ENCODE peak calls at places on chromosomes 16 and 17, in four cellular contexts. X is fibroblast of mammary gland, S is K562, W is mesendoderm. Y is an unnamed sample.

GRCh38 chr17:68711858-68712257 is 110.7 kb upstream of the FAM20A start:
- DNase-seq in X (peak; percentile 96), S (no peak), W (no peak), Y (no peak)

GRCh38 chr17:79655672-79656290 is 44.9 kb upstream of the RBFOX3 start:
- DNase-seq in X (no peak), S (no peak), W (no peak), Y (no peak)

GRCh38 chr17:20304961-20305360 is 162.4 kb downstream of the LGALS9B start:
- DNase-seq in X (no peak), S (no peak), W (no peak), Y (no peak)

GRCh38 chr17:28626818-28627217 is 12.8 kb upstream of the RSKR start:
- DNase-seq in X (no peak), S (no peak), W (no peak), Y (no peak)

GRCh38 chr16:50610331-50611262 is 62.4 kb downstream of the NKD1 start:
- DNase-seq in X (no peak), S (peak; percentile 24), W (peak; percentile 57), Y (no peak)

GRCh38 chr17:34758747-34759146 is 179.4 kb downstream of the TMEM132E start:
- DNase-seq in X (no peak), S (no peak), W (no peak), Y (no peak)

GRCh38 chr17:57132663-57133062 is 47.6 kb downstream of the AKAP1 start:
- DNase-seq in X (no peak), S (no peak), W (no peak), Y (no peak)

GRCh38 chr16:51880776-51881175 is 666.2 kb downstream of the TOX3 start:
- DNase-seq in X (peak; percentile 83), S (no peak), W (no peak), Y (peak; percentile 81)

GRCh38 chr16:15427648-15428239 is 6.6 kb upstream of the BMERB1 start:
- DNase-seq in X (peak; percentile 85), S (peak; percentile 31), W (peak; percentile 37), Y (peak; percentile 45)

GRCh38 chr17:12993631-12994030 is 24.2 kb downstream of the ELAC2 start:
- DNase-seq in X (no peak), S (no peak), W (no peak), Y (no peak)

GRCh38 chr17:45235071-45236001 is 13.7 kb downstream of the FMNL1 start:
- DNase-seq in X (peak; percentile 82), S (peak; percentile 71), W (peak; percentile 84), Y (peak; percentile 83)

GRCh38 chr17:62916684-62917571 is 49.1 kb upstream of the TANC2 start:
- DNase-seq in X (peak; percentile 69), S (peak; percentile 23), W (no peak), Y (no peak)

GRCh38 chr17:47423406-47424295 is 99.9 kb downstream of the EFCAB13 start:
- DNase-seq in X (no peak), S (no peak), W (peak; percentile 26), Y (peak; percentile 37)

GRCh38 chr17:66397486-66397885 is 95.1 kb downstream of the PRKCA start:
- DNase-seq in X (peak; percentile 88), S (no peak), W (no peak), Y (no peak)

GRCh38 chr17:18381953-18382245 is 4.3 kb downstream of the EVPLL start:
- DNase-seq in X (no peak), S (no peak), W (no peak), Y (no peak)

GRCh38 chr17:77098884-77099545 is 41.8 kb upstream of the SEC14L1 start:
- DNase-seq in X (peak; percentile 81), S (no peak), W (no peak), Y (peak; percentile 72)

GRCh38 chr17:82212331-82213250 is at the start of gene CCDC57:
- DNase-seq in X (peak; percentile 68), S (peak; percentile 93), W (peak; percentile 76), Y (peak; percentile 74)

GRCh38 chr17:82272495-82273326 is 789 bp downstream of the CSNK1D start:
- DNase-seq in X (no peak), S (peak; percentile 93), W (peak; percentile 39), Y (no peak)

GRCh38 chr16:51382940-51383339 is 231.9 kb upstream of the SALL1 start:
- DNase-seq in X (no peak), S (no peak), W (no peak), Y (no peak)

GRCh38 chr17:80780381-80781187 is 211.1 kb upstream of the CHMP6 start:
- DNase-seq in X (peak; percentile 77), S (no peak), W (no peak), Y (no peak)

GRCh38 chr17:17713839-17714238 is 32.6 kb downstream of the RAI1 start:
- DNase-seq in X (peak; percentile 74), S (no peak), W (no peak), Y (no peak)

GRCh38 chr17:77327181-77327565 is 186.4 kb downstream of the SEC14L1 start:
- DNase-seq in X (no peak), S (no peak), W (no peak), Y (no peak)

GRCh38 chr17:3915642-3916012 is 638 bp downstream of the P2RX1 start:
- DNase-seq in X (no peak), S (no peak), W (no peak), Y (no peak)

GRCh38 chr17:3912827-3913226 is 3.4 kb downstream of the P2RX1 start:
- DNase-seq in X (no peak), S (no peak), W (no peak), Y (no peak)

GRCh38 chr17:3916013-3916696 is at the start of gene P2RX1:
- DNase-seq in X (no peak), S (peak; percentile 63), W (no peak), Y (no peak)

GRCh38 chr17:3913531-3914318 is 2.5 kb downstream of the P2RX1 start:
- DNase-seq in X (peak; percentile 70), S (peak; percentile 69), W (peak; percentile 78), Y (peak; percentile 60)

DNA sequence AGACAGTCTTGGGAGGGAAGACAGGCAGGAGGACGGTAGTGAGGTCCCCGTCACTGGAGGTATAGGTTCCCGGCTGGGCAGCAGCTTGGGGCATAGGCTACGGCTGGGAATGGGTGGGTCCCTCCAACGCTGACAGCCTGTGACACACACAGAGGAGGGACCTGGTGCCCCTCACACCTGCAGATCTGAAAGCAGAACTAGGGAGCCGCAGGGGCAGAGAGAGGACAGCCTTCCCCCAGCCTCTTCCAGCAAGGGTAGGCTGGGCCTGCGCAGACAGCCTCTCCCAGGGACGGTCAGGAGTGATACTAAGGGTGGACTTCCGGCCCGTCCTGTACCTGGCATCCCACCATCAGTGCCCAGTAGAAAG is 2.0 kb downstream of the P2RX1 start:
- DNase-seq in X (no peak), S (no peak), W (no peak), Y (no peak)
- H3K4me3 ChIP-seq in X (no peak overlapping the region), S (peak overlapping the region; percentile 55), W (no peak overlapping the region), Y (no peak overlapping the region)

GRCh38 chr17:75509528-75510258 is 5.6 kb downstream of the CASKIN2 start:
- DNase-seq in X (no peak), S (no peak), W (no peak), Y (no peak)
- H3K4me3 ChIP-seq in X (no peak overlapping the region), S (no peak overlapping the region), W (no peak overlapping the region), Y (no peak overlapping the region)

DNA sequence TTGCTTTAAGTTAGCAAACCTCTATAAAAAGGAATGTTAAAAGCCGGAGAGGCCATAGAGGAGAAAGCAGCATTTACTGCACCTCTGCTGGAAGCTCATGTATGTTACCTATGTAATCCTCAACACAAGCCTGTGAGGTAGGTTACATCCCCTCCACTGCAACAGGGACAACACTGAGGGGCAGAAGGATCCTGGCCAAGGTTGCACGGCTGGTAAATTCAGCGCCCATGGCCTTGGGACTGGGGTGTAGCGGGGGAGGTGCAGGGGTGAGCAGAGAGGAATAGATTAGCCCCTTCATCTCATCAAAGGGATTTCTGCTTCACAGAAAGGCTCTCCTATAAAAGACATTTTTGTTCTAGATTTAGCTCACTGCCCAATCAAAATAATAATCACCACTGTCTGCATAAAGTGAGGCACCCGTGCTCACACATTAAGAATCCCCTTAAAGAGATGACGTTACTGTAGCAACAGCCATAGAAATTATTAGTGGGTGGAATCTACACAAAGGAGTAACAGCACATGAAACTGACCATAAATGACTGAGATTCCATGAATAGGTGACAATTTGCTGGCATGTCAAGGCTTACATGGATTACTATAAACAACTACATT is 3.3 kb downstream of the ZCCHC14 start:
- DNase-seq in X (no peak), S (no peak), W (no peak), Y (no peak)
- H3K4me3 ChIP-seq in X (peak overlapping the region; percentile 20), S (no peak overlapping the region), W (no peak overlapping the region), Y (peak overlapping the region; percentile 32)

GRCh38 chr17:7839199-7839889 is 5.3 kb downstream of the KDM6B start:
- DNase-seq in X (no peak), S (no peak), W (no peak), Y (peak; percentile 87)

GRCh38 chr17:7841309-7841621 is 7.2 kb downstream of the KDM6B start:
- DNase-seq in X (no peak), S (no peak), W (no peak), Y (no peak)

GRCh38 chr17:7839890-7840260 is 5.9 kb downstream of the KDM6B start:
- DNase-seq in X (peak; percentile 48), S (no peak), W (no peak), Y (peak; percentile 44)

GRCh38 chr17:7840875-7841274 is 6.9 kb downstream of the KDM6B start:
- DNase-seq in X (no peak), S (no peak), W (no peak), Y (no peak)

GRCh38 chr17:7840441-7840840 is 6.4 kb downstream of the KDM6B start:
- DNase-seq in X (no peak), S (no peak), W (no peak), Y (no peak)
- H3K4me3 ChIP-seq in X (no peak overlapping the region), S (no peak overlapping the region), W (no peak overlapping the region), Y (no peak overlapping the region)

Y was measured in epithelial cell of esophagus.